ENCODE peak calls at places on chromosomes 4 and X, in four cellular contexts. One of them, this sample, is unnamed.

GRCh38 chr4:142406051-142406549 is 440.0 kb downstream of the INPP4B start:
- DNase-seq in HepG2: no peak
- DNase-seq in K562: no peak
- DNase-seq in GM12878: peak; percentile 7
- DNase-seq in this sample: peak; percentile 40

GRCh38 chr4:22686156-22686555 is 6.6 kb upstream of the GBA3 start:
- DNase-seq in HepG2: no peak
- DNase-seq in K562: no peak
- DNase-seq in GM12878: no peak
- DNase-seq in this sample: no peak

GRCh38 chr4:51858605-51859211 is 15.8 kb downstream of the DCUN1D4 start:
- DNase-seq in HepG2: no peak
- DNase-seq in K562: no peak
- DNase-seq in GM12878: no peak
- DNase-seq in this sample: no peak

GRCh38 chrX:110415440-110416167 is 57.0 kb downstream of the RTL9 start:
- DNase-seq in HepG2: no peak
- DNase-seq in K562: no peak
- DNase-seq in GM12878: no peak
- DNase-seq in this sample: no peak

GRCh38 chrX:145393702-145394235 is 146.5 kb downstream of the SPANXN1 start:
- DNase-seq in HepG2: no peak
- DNase-seq in K562: no peak
- DNase-seq in GM12878: no peak
- DNase-seq in this sample: peak; percentile 11

GRCh38 chrX:135707880-135708279 is 5.6 kb upstream of the CT45A1 start:
- DNase-seq in HepG2: peak; percentile 31
- DNase-seq in K562: peak; percentile 80
- DNase-seq in GM12878: no peak
- DNase-seq in this sample: peak; percentile 74

GRCh38 chrX:14073158-14073557 is 43.5 kb upstream of the GEMIN8 start:
- DNase-seq in HepG2: no peak
- DNase-seq in K562: no peak
- DNase-seq in GM12878: no peak
- DNase-seq in this sample: no peak

GRCh38 chr4:88963817-88964216 is 93.2 kb downstream of the FAM13A start:
- DNase-seq in HepG2: no peak
- DNase-seq in K562: no peak
- DNase-seq in GM12878: no peak
- DNase-seq in this sample: no peak

GRCh38 chr4:39521253-39521908 is 5.9 kb downstream of the UGDH start:
- DNase-seq in HepG2: no peak
- DNase-seq in K562: no peak
- DNase-seq in GM12878: no peak
- DNase-seq in this sample: no peak

GRCh38 chrX:13938053-13938765 is 91.5 kb downstream of the GEMIN8 start:
- DNase-seq in HepG2: no peak
- DNase-seq in K562: no peak
- DNase-seq in GM12878: no peak
- DNase-seq in this sample: peak; percentile 55

GRCh38 chrX:55160685-55161552 is 59.2 kb upstream of the PAGE5 start:
- DNase-seq in HepG2: peak; percentile 76
- DNase-seq in K562: peak; percentile 77
- DNase-seq in GM12878: peak; percentile 64
- DNase-seq in this sample: peak; percentile 71

GRCh38 chr4:143133966-143134365 is 50.8 kb upstream of the USP38 start:
- DNase-seq in HepG2: no peak
- DNase-seq in K562: no peak
- DNase-seq in GM12878: no peak
- DNase-seq in this sample: no peak

GRCh38 chrX:103607385-103608304 is at the start of gene TCEAL3:
- DNase-seq in HepG2: no peak
- DNase-seq in K562: no peak
- DNase-seq in GM12878: no peak
- DNase-seq in this sample: no peak

GRCh38 chr4:2624782-2625548 is 88.5 kb downstream of the FAM193A start:
- DNase-seq in HepG2: no peak
- DNase-seq in K562: no peak
- DNase-seq in GM12878: no peak
- DNase-seq in this sample: no peak

GRCh38 chr4:140240237-140240636 is 86.3 kb upstream of the MAML3 start:
- DNase-seq in HepG2: no peak
- DNase-seq in K562: no peak
- DNase-seq in GM12878: no peak
- DNase-seq in this sample: no peak

GRCh38 chr4:124937993-124938392 is 225.5 kb upstream of the ANKRD50 start:
- DNase-seq in HepG2: no peak
- DNase-seq in K562: no peak
- DNase-seq in GM12878: no peak
- DNase-seq in this sample: no peak

GRCh38 chr4:161320377-161320776 is 843.4 kb downstream of the FSTL5 start:
- DNase-seq in HepG2: peak; percentile 48
- DNase-seq in K562: peak; percentile 1
- DNase-seq in GM12878: no peak
- DNase-seq in this sample: peak; percentile 33

GRCh38 chr4:27568952-27569319 is 708.3 kb downstream of the STIM2 start:
- DNase-seq in HepG2: no peak
- DNase-seq in K562: no peak
- DNase-seq in GM12878: no peak
- DNase-seq in this sample: no peak

GRCh38 chr4:77074961-77075855 is 581 bp downstream of the CCNI start:
- DNase-seq in HepG2: peak; percentile 70
- DNase-seq in K562: peak; percentile 79
- DNase-seq in GM12878: no peak
- DNase-seq in this sample: peak; percentile 39

GRCh38 chr4:3746701-3747581 is 19.2 kb upstream of the ADRA2C start:
- DNase-seq in HepG2: no peak
- DNase-seq in K562: no peak
- DNase-seq in GM12878: no peak
- DNase-seq in this sample: peak; percentile 38

GRCh38 chrX:25897758-25898157 is 240.4 kb upstream of the MAGEB18 start:
- DNase-seq in HepG2: no peak
- DNase-seq in K562: no peak
- DNase-seq in GM12878: no peak
- DNase-seq in this sample: no peak

GRCh38 chr4:129240816-129241215 is 144.9 kb downstream of the C4orf33 start:
- DNase-seq in HepG2: no peak
- DNase-seq in K562: no peak
- DNase-seq in GM12878: no peak
- DNase-seq in this sample: no peak

GRCh38 chr4:61619528-61619927 is 419.4 kb downstream of the ADGRL3 start:
- DNase-seq in HepG2: no peak
- DNase-seq in K562: no peak
- DNase-seq in GM12878: no peak
- DNase-seq in this sample: peak; percentile 39

GRCh38 chr4:8552581-8553205 is 27.5 kb upstream of the GPR78 start:
- DNase-seq in HepG2: no peak
- DNase-seq in K562: no peak
- DNase-seq in GM12878: no peak
- DNase-seq in this sample: no peak

GRCh38 chr4:110526589-110526988 is 50.6 kb downstream of the ENPEP start:
- DNase-seq in HepG2: no peak
- DNase-seq in K562: no peak
- DNase-seq in GM12878: no peak
- DNase-seq in this sample: no peak

GRCh38 chrX:110086162-110086915 is 83.4 kb downstream of the TMEM164 start:
- DNase-seq in HepG2: peak; percentile 73
- DNase-seq in K562: no peak
- DNase-seq in GM12878: no peak
- DNase-seq in this sample: no peak

GRCh38 chrX:140040397-140040796 is 75.1 kb upstream of the CXorf66 start:
- DNase-seq in HepG2: no peak
- DNase-seq in K562: no peak
- DNase-seq in GM12878: no peak
- DNase-seq in this sample: no peak

GRCh38 chr4:41420576-41420975 is 117.4 kb upstream of the LIMCH1 start:
- DNase-seq in HepG2: no peak
- DNase-seq in K562: no peak
- DNase-seq in GM12878: no peak
- DNase-seq in this sample: no peak

GRCh38 chr4:135194477-135194876 is 992.9 kb upstream of the PABPC4L start:
- DNase-seq in HepG2: no peak
- DNase-seq in K562: no peak
- DNase-seq in GM12878: no peak
- DNase-seq in this sample: no peak
- TF ChIP-seq TARDBP in HepG2: no peak
- TF ChIP-seq TARDBP in K562: no peak
- TF ChIP-seq TARDBP in GM12878: no peak
- TF ChIP-seq TARDBP in this sample: no peak

DNA sequence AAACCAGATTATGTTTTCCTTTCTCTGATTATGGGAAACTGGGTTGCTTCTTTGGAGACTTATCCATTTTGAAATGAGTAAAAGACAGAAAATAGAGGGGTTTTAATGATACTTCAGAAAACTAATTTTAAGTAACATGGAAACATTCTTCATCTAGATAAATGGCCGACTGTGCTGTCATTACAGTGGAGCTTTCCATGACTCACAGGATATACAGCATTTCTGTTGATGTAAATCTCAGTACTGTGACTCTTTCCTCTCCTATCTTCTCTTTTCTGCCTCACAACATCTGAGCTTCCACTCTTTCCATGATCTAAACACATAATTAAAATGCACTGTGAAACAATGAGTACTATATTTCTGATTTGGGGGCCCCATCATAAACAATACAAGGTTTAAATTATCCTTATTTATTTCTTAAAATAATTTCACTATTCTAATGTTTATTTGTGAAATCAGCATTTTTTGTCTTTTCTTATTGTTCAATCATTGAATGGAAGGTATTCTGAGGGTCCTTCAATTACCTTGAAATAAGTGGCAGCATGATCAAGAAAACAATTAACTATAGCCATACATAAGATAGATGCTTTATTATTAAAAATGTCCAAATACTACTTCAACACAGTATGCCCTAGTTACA is 19.3 kb downstream of the SEC24D start:
- DNase-seq in HepG2: no peak
- DNase-seq in K562: no peak
- DNase-seq in GM12878: no peak
- DNase-seq in this sample: no peak
- TF ChIP-seq TARDBP in HepG2: no peak
- TF ChIP-seq TARDBP in K562: no peak
- TF ChIP-seq TARDBP in GM12878: no peak
- TF ChIP-seq TARDBP in this sample: no peak

GRCh38 chr4:587671-588350 is 11.7 kb upstream of the TMEM271 start:
- DNase-seq in HepG2: no peak
- DNase-seq in K562: no peak
- DNase-seq in GM12878: no peak
- DNase-seq in this sample: no peak
- TF ChIP-seq TARDBP in HepG2: no peak
- TF ChIP-seq TARDBP in K562: no peak
- TF ChIP-seq TARDBP in GM12878: no peak
- TF ChIP-seq TARDBP in this sample: no peak

GRCh38 chr4:43277003-43277402 is 384.5 kb downstream of the GRXCR1 start:
- DNase-seq in HepG2: no peak
- DNase-seq in K562: no peak
- DNase-seq in GM12878: no peak
- DNase-seq in this sample: no peak
- TF ChIP-seq TARDBP in HepG2: no peak
- TF ChIP-seq TARDBP in K562: no peak
- TF ChIP-seq TARDBP in GM12878: no peak
- TF ChIP-seq TARDBP in this sample: no peak

GRCh38 chr4:83335691-83336090 is 1.0 kb upstream of the HPSE start:
- DNase-seq in HepG2: no peak
- DNase-seq in K562: no peak
- DNase-seq in GM12878: no peak
- DNase-seq in this sample: no peak
- TF ChIP-seq TARDBP in HepG2: no peak
- TF ChIP-seq TARDBP in K562: no peak
- TF ChIP-seq TARDBP in GM12878: no peak
- TF ChIP-seq TARDBP in this sample: no peak